ENCODE peak calls at places on chromosomes 4 and X, in four cellular contexts. U is H1, O is SK-N-SH, S is HCT116. F is an unnamed sample.

GRCh38 chr4:726235-726787 is 20.7 kb downstream of the PCGF3 start:
- DNase-seq in O (no peak), S (no peak), U (no peak), F (no peak)

GRCh38 chr4:88818650-88819470 is 121.2 kb upstream of the NAP1L5 start:
- DNase-seq in U (peak), O (peak), S (peak), F (peak)

GRCh38 chr4:8688041-8688907 is 95.7 kb downstream of the CPZ start:
- DNase-seq in O (peak), U (peak), S (peak), F (peak)

GRCh38 chr4:105140684-105141490 is 5.8 kb upstream of the TET2 start:
- DNase-seq in O (peak), S (no peak), U (no peak), F (no peak)

GRCh38 chrX:136711147-136711546 is 63.2 kb downstream of the CD40LG start:
- DNase-seq in S (no peak), U (no peak), O (peak), F (no peak)

GRCh38 chr4:136319789-136320470 is 1212.4 kb downstream of the PCDH18 start:
- DNase-seq in S (peak), U (no peak), O (no peak), F (no peak)

GRCh38 chrX:153897899-153898298 is 6.6 kb upstream of the AVPR2 start:
- DNase-seq in U (no peak), O (no peak), S (no peak), F (no peak)

GRCh38 chrX:129462707-129463106 is 60.6 kb downstream of the SMARCA1 start:
- DNase-seq in U (no peak), O (no peak), S (no peak), F (no peak)

GRCh38 chrX:132615396-132616131 is 126.7 kb upstream of the MBNL3 start:
- DNase-seq in S (peak), U (peak), O (no peak), F (peak)

GRCh38 chr4:41418444-41418843 is 119.5 kb upstream of the LIMCH1 start:
- DNase-seq in O (no peak), U (no peak), S (no peak), F (no peak)

GRCh38 chrX:36909584-36909983 is 98.6 kb upstream of the FAM47C start:
- DNase-seq in S (no peak), U (no peak), O (no peak), F (no peak)

GRCh38 chr4:34258176-34258575 is 1986.1 kb downstream of the ARAP2 start:
- DNase-seq in O (no peak), S (no peak), U (no peak), F (no peak)

GRCh38 chr4:113673450-113673849 is 88.1 kb downstream of the CAMK2D start:
- DNase-seq in S (peak), U (no peak), O (no peak), F (no peak)

GRCh38 chrX:140091276-140091886 is 126.1 kb upstream of the CXorf66 start:
- DNase-seq in S (no peak), O (peak), U (peak), F (no peak)
- TF ChIP-seq YY1 in S (no peak), O (no peak), U (no peak), F (no peak)

GRCh38 chr4:13544556-13545393 is 467 bp upstream of the NKX3-2 start:
- DNase-seq in U (peak), O (peak), S (peak), F (peak)
- TF ChIP-seq YY1 in U (no peak), O (no peak), S (no peak), F (no peak)

GRCh38 chr4:5043579-5043978 is 7.7 kb upstream of the STK32B start:
- DNase-seq in U (no peak), O (no peak), S (no peak), F (no peak)

GRCh38 chr4:5048721-5049120 is 2.6 kb upstream of the STK32B start:
- DNase-seq in U (no peak), S (no peak), O (no peak), F (no peak)

GRCh38 chr4:5044341-5044740 is 6.9 kb upstream of the STK32B start:
- DNase-seq in O (no peak), U (no peak), S (no peak), F (no peak)

GRCh38 chr4:5041609-5042234 is 9.6 kb upstream of the STK32B start:
- DNase-seq in O (no peak), S (no peak), U (no peak), F (no peak)

DNA sequence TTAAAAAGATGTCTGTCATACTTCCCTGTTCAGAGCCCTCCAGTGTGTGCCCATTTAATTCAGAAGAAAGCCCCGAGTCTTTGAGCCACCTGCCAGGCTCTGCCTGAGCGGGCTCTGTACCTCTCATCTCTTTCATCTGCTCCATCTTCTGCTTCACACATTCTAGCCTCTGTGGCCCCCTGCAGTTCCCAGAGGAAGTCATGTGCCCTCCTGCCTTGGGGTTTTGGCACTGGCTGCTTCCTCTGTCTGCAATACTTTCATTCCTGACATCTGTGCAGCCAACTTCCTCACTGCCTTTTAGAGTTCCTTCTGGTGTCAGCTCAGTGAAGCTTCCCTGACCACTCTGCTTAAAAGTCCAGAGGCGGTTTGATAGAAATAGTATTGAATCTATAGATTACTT is 6.2 kb upstream of the STK32B start:
- DNase-seq in S (no peak), O (no peak), U (no peak), F (no peak)
- TF ChIP-seq YY1 in S (no peak), O (no peak), U (no peak), F (no peak)

DNA sequence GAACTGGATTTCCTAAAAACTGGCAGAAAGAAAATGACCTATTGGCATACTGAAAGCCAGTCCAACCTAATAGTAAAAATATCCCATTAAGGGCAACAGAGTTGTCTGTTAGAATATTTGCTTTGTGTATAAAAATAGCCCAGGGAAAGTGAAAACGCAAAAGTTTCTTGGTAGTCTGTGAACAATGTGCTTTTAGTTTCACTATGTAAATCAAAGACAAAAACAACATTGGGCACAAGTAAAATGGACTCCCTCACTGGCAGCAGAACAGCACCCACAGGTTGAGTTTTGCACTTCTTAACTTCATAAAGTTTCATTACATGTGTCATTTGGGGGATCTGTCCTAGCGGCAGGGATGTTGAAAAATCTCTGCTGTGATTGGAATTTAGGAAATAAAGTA is 4.3 kb upstream of the FGG start:
- DNase-seq in O (no peak), U (no peak), S (no peak), F (no peak)
- TF ChIP-seq YY1 in O (no peak), U (no peak), S (no peak), F (no peak)

GRCh38 chr4:47669946-47670345 is 167.9 kb downstream of the CORIN start:
- DNase-seq in U (no peak), O (no peak), S (no peak), F (no peak)
- TF ChIP-seq YY1 in U (no peak), O (no peak), S (no peak), F (no peak)

GRCh38 chrX:14505648-14506047 is 23.7 kb upstream of the GLRA2 start:
- DNase-seq in U (no peak), S (no peak), O (no peak), F (no peak)

GRCh38 chrX:14497184-14497666 is 32.1 kb upstream of the GLRA2 start:
- DNase-seq in U (no peak), O (no peak), S (no peak), F (no peak)

GRCh38 chrX:14504960-14505538 is 24.3 kb upstream of the GLRA2 start:
- DNase-seq in U (no peak), O (no peak), S (no peak), F (no peak)

GRCh38 chrX:14496674-14497073 is 32.7 kb upstream of the GLRA2 start:
- DNase-seq in O (no peak), S (no peak), U (no peak), F (no peak)

DNA sequence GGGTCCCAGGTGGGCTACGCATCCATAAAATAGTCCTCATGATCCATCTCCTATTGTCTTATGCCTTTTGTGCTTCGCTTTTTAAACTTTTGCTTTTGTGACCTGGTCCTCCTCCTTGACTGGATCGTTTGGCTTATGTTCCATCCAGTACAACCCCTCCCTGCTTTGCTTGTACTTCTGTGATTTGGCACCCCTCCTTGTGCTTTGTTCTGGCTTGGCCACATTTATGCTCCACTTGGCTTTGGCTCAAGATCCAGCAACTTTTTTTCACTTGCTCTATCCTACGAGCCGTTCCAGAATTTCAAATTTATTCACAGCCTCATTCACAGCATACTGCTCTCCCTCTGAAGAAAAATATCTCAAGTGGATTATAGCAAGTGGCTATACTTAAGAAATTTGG is 28.0 kb upstream of the GLRA2 start:
- DNase-seq in O (no peak), U (no peak), S (no peak), F (no peak)
- TF ChIP-seq YY1 in O (no peak), U (no peak), S (no peak), F (no peak)

GRCh38 chr4:2068198-2068470 is 9.0 kb downstream of the NAT8L start:
- DNase-seq in S (no peak), U (no peak), O (no peak), F (no peak)

GRCh38 chr4:2067446-2068197 is 8.5 kb downstream of the NAT8L start:
- DNase-seq in U (no peak), O (no peak), S (no peak), F (no peak)

GRCh38 chr4:2065106-2065930 is 6.2 kb downstream of the NAT8L start:
- DNase-seq in S (no peak), U (no peak), O (peak), F (no peak)

GRCh38 chr4:2066011-2066551 is 7.0 kb downstream of the NAT8L start:
- DNase-seq in U (no peak), O (peak), S (no peak), F (no peak)

DNA sequence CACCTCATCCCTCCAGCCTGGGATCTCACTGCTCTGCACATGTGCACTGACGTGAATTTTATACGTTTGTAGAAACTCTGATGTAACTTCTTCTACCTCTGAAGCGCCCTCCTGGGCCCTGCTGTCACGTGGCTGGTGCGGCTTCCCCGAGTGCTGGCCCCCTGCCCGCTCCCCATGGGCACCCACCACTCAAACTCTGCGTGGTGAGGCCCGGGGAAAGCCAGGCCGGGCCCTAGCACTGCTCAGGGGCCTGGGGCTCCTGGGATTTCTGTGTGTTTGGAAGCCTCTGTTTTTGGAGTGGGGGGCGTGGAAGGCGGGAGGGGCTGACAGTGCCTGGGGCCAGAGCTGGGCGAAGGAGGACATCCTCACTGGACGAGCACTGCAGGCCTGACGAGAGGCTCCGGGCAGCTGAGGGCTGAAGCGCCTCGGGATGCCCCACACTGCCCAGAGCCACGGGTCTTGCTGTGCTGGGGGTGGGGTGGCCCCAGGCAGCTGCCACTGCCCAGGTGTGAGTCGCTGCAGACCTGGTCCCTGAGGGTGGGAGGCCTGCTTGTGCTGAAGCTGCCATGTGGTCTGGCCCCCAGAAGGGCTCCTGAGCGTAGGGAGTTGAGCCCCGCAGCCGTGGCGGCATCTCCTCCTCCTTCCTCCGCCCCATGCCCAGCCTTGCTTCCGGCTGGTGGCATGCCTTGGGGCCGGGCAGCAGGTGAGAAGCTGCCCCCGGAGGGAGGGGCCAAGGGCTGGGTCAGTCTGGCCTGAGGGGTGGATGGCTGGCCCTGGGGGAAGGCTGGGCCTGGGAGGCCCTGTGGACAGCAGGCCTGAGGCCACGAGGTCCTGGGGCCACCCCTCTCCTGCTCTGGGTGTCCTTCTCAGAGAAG is 7.7 kb downstream of the NAT8L start:
- DNase-seq in U (no peak), O (peak), S (no peak), F (no peak)
- TF ChIP-seq YY1 in U (no peak), O (no peak), S (no peak), F (no peak)

F was measured in NT2/D1.